ENCODE peak calls at places on chromosomes 16 and 17, in six cellular contexts. T is naive B cell, E is fibroblast of the aortic adventitia, W is HTR-8/SVneo, P is NCI-H774, U is NCI-H69. L is an unnamed sample.
A peak's percentile ranks its signal among the peaks of the same experiment; 100 is the strongest.

GRCh38 chr16:28163699-28164584 is 47.8 kb downstream of the XPO6 start:
- DNase-seq in T (no peak), E (peak; percentile 98), W (no peak), P (no peak), U (peak; percentile 13), L (no peak)

GRCh38 chr17:62178579-62178978 is 113.5 kb upstream of the MED13 start:
- DNase-seq in T (no peak), E (no peak), W (peak; percentile 31), P (no peak), U (no peak), L (no peak)

GRCh38 chr17:70310251-70310672 is 140.9 kb downstream of the KCNJ2 start:
- DNase-seq in T (no peak), E (no peak), W (no peak), P (no peak), U (no peak), L (no peak)

GRCh38 chr17:10725262-10725661 is 4.6 kb downstream of the TMEM220 start:
- DNase-seq in T (no peak), E (no peak), W (no peak), P (no peak), U (no peak), L (no peak)

GRCh38 chr16:89921699-89922476 is 1.3 kb upstream of the TUBB3 start:
- DNase-seq in T (no peak), E (peak; percentile 92), W (peak; percentile 93), P (no peak), U (peak; percentile 65), L (peak; percentile 31)

GRCh38 chr17:80888276-80889160 is 103.1 kb upstream of the CHMP6 start:
- DNase-seq in T (no peak), E (no peak), W (no peak), P (no peak), U (no peak), L (no peak)

GRCh38 chr17:39935896-39936295 is 8.4 kb downstream of the LRRC3C start:
- DNase-seq in T (no peak), E (no peak), W (no peak), P (no peak), U (no peak), L (no peak)

GRCh38 chr17:65554568-65555223 is 6.8 kb downstream of the AXIN2 start:
- DNase-seq in T (no peak), E (peak; percentile 60), W (no peak), P (no peak), U (peak; percentile 60), L (no peak)

GRCh38 chr17:74059471-74059870 is 144.0 kb upstream of the RPL38 start:
- DNase-seq in T (no peak), E (no peak), W (no peak), P (peak; percentile 83), U (peak; percentile 65), L (peak; percentile 90)

GRCh38 chr17:60326702-60327101 is 65.2 kb downstream of the USP32 start:
- DNase-seq in T (no peak), E (no peak), W (no peak), P (no peak), U (no peak), L (no peak)

GRCh38 chr16:88988980-88989791 is 12.2 kb upstream of the CBFA2T3 start:
- DNase-seq in T (no peak), E (no peak), W (no peak), P (no peak), U (peak; percentile 81), L (no peak)

GRCh38 chr17:15404116-15404730 is 62.8 kb upstream of the TEKT3 start:
- DNase-seq in T (no peak), E (peak; percentile 66), W (no peak), P (no peak), U (no peak), L (no peak)

L was measured in SHP77 treated with DMSO at 0.1 percent for 48 hours.